ENCODE peak calls at places on chromosome 16, in seven cellular contexts. X, W, Q, C, Y, K and V are unnamed samples.

GRCh38 chr16:872436-873242 is 72.1 kb upstream of the GNG13 start:
- DNase-seq in C (peak), X (no peak), K (no peak), Y (no peak), W (no peak), Q (no peak), V (no peak)

GRCh38 chr16:3101841-3102470 is 2.9 kb upstream of the ZSCAN10 start:
- DNase-seq in C (no peak), K (no peak), W (no peak), X (peak), Y (no peak), Q (no peak), V (no peak)

GRCh38 chr16:47460301-47460754 is 535 bp downstream of the ITFG1 start:
- DNase-seq in Q (no peak), K (peak), W (no peak), C (no peak), Y (no peak), X (peak), V (no peak)

GRCh38 chr16:53911506-53911905 is 207.6 kb downstream of the FTO start:
- DNase-seq in Y (peak), Q (no peak), C (no peak), X (peak), K (no peak), W (no peak), V (no peak)

GRCh38 chr16:71311553-71312158 is 22.5 kb upstream of the CMTR2 start:
- DNase-seq in K (peak), C (no peak), Q (no peak), Y (peak), W (peak), X (peak), V (no peak)

GRCh38 chr16:72963921-72964320 is 84.0 kb downstream of the ZFHX3 start:
- DNase-seq in K (no peak), W (no peak), X (no peak), Y (peak), Q (no peak), C (no peak), V (no peak)

GRCh38 chr16:90020260-90020837 is 1.1 kb upstream of the DBNDD1 start:
- DNase-seq in W (peak), Q (no peak), C (no peak), Y (peak), X (no peak), K (no peak), V (no peak)

GRCh38 chr16:977096-977701 is 4.4 kb upstream of the SOX8 start:
- DNase-seq in Y (no peak), Q (no peak), X (no peak), W (no peak), C (no peak), K (peak), V (no peak)

GRCh38 chr16:84455031-84455430 is 49.4 kb downstream of the MEAK7 start:
- DNase-seq in C (no peak), W (no peak), X (no peak), Q (no peak), K (no peak), Y (no peak), V (no peak)

GRCh38 chr16:54286330-54287017 is at the start of gene IRX3:
- DNase-seq in C (peak), W (peak), K (peak), Q (peak), X (peak), Y (peak), V (peak)

GRCh38 chr16:30697264-30698138 is 1.5 kb upstream of the SRCAP start:
- DNase-seq in W (no peak), Q (no peak), Y (no peak), C (no peak), X (peak), K (no peak), V (no peak)

GRCh38 chr16:68823401-68823800 is 19.9 kb upstream of the TANGO6 start:
- DNase-seq in Q (no peak), C (no peak), X (peak), W (no peak), K (no peak), Y (peak), V (peak)

GRCh38 chr16:49857423-49858181 is 1.7 kb upstream of the ZNF423 start:
- DNase-seq in K (peak), Q (peak), C (no peak), Y (peak), X (peak), W (peak), V (no peak)

GRCh38 chr16:87487361-87487924 is 5.4 kb downstream of the ZCCHC14 start:
- DNase-seq in Q (peak), K (peak), X (peak), Y (no peak), W (peak), C (peak), V (no peak)

GRCh38 chr16:88956546-88957455 is 20.2 kb downstream of the CBFA2T3 start:
- DNase-seq in Q (no peak), W (no peak), K (no peak), X (no peak), C (peak), Y (no peak), V (no peak)

GRCh38 chr16:14284930-14285541 is 213.9 kb downstream of the MRTFB start:
- DNase-seq in W (peak), C (peak), X (peak), Y (peak), K (no peak), Q (peak), V (peak)

GRCh38 chr16:74999683-75000480 is 1.1 kb downstream of the ZNRF1 start:
- DNase-seq in W (peak), C (peak), K (peak), Y (peak), Q (peak), X (peak), V (no peak)

GRCh38 chr16:5056347-5056746 is 9.4 kb downstream of the C16orf89 start:
- DNase-seq in C (no peak), X (peak), Q (peak), Y (no peak), K (no peak), W (peak), V (no peak)

GRCh38 chr16:361872-362701 is 8.3 kb downstream of the MRPL28 start:
- DNase-seq in K (peak), X (peak), W (peak), C (peak), Y (peak), Q (peak), V (peak)

GRCh38 chr16:66382171-66382965 is 15.9 kb downstream of the CDH5 start:
- DNase-seq in X (no peak), C (no peak), Y (peak), W (no peak), K (no peak), Q (no peak), V (peak)

GRCh38 chr16:75535211-75535843 is 581 bp downstream of the CHST5 start:
- DNase-seq in K (no peak), C (no peak), W (no peak), Q (no peak), Y (no peak), X (peak), V (no peak)

GRCh38 chr16:4115209-4115940 is 867 bp downstream of the ADCY9 start:
- DNase-seq in Y (peak), X (peak), Q (peak), W (no peak), C (peak), K (peak), V (no peak)

GRCh38 chr16:72836985-72837384 is 210.9 kb downstream of the ZFHX3 start:
- DNase-seq in Y (no peak), W (peak), X (peak), K (no peak), Q (no peak), C (no peak), V (no peak)

GRCh38 chr16:3949287-3949686 is 68.8 kb upstream of the CREBBP start:
- DNase-seq in X (no peak), W (no peak), C (no peak), Y (no peak), Q (no peak), K (no peak), V (no peak)

GRCh38 chr16:87442581-87442966 is 50.2 kb downstream of the ZCCHC14 start:
- DNase-seq in W (no peak), K (no peak), C (no peak), Q (no peak), X (no peak), Y (no peak), V (no peak)

GRCh38 chr16:15037003-15037402 is 18.9 kb downstream of the NTAN1 start:
- DNase-seq in Q (no peak), C (no peak), K (no peak), W (no peak), X (no peak), Y (no peak), V (no peak)

GRCh38 chr16:12764813-12765212 is 38.9 kb downstream of the CPPED1 start:
- DNase-seq in K (no peak), Y (no peak), X (no peak), W (no peak), Q (no peak), C (no peak), V (no peak)

GRCh38 chr16:67661864-67662652 is 1.3 kb downstream of the PARD6A start:
- DNase-seq in W (no peak), X (no peak), Q (no peak), Y (no peak), C (no peak), K (no peak), V (no peak)

DNA sequence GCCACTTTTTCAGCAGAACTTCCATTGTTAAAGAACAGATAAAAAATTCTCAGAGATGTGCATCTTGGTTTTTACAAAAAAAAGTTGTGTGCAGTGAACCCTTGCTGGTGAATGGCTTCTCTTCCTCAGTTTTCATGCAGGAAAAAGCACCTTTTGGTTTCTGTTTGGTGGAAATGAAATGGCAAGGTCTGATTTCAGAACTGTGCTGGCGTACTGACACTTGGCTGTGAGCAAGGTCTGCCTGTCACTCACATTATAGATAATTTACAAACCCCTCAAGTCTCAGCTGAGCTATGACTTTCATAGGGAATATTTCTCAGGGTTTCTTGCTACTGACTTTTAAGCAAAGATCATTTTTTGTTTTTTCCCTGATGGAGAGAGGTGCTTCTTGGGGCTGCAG is 5.8 kb upstream of the SALL1 start:
- DNase-seq in K (no peak), C (no peak), Y (no peak), Q (no peak), X (no peak), W (no peak), V (no peak)
- H3K4me3 ChIP-seq in K (no peak), C (no peak), Y (no peak), Q (no peak), X (peak), W (no peak), V (no peak)

DNA sequence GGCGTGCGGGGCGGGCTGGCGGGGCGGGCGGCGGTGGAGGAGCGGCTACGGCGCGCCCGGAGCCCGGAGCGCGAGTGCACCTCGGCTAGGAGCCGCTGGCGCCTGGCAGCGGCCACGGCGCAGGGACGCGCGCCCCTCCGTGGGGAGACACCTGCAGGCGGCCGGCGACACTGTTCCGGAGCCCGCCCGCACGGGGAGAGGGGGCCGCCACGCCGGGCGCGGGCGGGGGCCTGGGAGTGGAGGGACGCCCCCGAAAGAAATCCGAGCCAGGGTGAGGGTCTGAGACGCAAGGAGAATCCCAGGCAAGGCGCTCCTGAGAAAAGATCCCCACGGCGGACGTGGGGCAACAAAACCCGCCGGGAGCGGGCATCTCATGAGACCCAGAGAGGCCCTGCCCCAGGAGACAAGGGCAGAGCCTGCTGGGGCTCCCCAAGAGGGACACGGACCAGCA is at the start of gene GSG1L:
- DNase-seq in W (no peak), Y (no peak), K (no peak), Q (no peak), C (no peak), X (no peak), V (no peak)
- TF ChIP-seq CTCF in W (no peak), Y (no peak), K (no peak), Q (no peak), C (no peak), X (no peak), V (no peak)

GRCh38 chr16:1991135-1991551 is 1.4 kb downstream of the SYNGR3 start:
- DNase-seq in K (no peak), W (no peak), X (peak), Q (peak), Y (no peak), C (peak), V (no peak)

GRCh38 chr16:1989826-1990335 is at the start of gene SYNGR3:
- DNase-seq in X (peak), K (no peak), Q (no peak), Y (no peak), C (peak), W (no peak), V (no peak)

GRCh38 chr16:1990336-1991134 is 765 bp downstream of the SYNGR3 start:
- DNase-seq in Q (peak), C (peak), K (no peak), X (peak), Y (no peak), W (peak), V (no peak)

GRCh38 chr16:1987198-1987597 is 2.6 kb upstream of the SYNGR3 start:
- DNase-seq in W (no peak), K (no peak), Y (no peak), C (no peak), Q (no peak), X (no peak), V (no peak)

DNA sequence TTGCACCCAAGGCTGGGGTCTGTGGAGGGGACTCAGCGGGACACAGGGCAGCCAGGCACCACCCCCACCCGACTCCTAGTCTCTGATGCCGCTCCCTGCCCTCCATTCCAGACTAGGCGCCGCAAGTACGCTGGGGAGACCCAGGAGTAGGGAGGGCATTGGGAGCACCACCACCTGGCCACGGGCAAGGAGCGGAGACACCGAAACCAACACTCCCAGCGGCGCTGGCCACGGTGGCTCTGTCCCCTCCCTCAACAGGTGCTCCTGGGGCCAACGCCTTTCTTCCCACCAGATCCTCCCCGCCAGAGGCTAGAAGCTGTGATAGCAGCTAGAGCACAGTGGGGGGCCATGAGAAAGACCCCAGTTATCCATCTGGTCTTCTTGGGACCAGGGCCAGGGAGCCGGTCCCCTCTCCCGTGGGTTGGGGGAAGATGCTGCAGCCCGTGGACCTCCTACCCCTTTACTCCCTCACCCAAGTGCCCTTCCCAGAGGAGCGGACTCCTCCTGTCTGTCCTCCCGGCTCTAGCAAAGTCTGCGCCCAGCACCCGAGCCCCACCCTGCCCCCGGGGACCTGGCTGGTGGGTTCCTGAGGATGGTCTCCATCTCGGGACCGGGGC is 453 bp upstream of the SYNGR3 start:
- DNase-seq in Y (no peak), X (peak), W (no peak), Q (no peak), C (no peak), K (no peak), V (no peak)
- H3K4me3 ChIP-seq in Y (no peak), X (peak), W (peak), Q (no peak), C (no peak), K (no peak), V (no peak)

DNA sequence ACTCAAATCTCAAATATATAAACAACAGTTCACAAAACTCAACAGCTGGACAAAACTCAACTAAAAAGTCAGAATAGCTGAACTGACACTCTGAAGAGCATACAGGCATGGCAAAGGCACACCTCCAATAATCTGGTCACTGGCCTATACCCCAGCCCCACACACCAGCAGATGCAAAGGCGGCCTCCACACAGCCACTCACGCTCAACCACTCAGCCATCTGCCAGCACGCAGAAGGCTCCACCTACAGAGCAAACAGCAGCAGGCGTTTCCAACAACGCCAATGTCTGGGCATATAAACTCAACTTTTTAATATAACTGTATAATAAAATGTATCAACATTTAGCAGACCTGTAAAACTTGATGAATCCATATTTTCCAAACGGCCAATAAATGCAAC is 17.2 kb downstream of the USP7 start:
- DNase-seq in Q (no peak), C (no peak), Y (no peak), W (no peak), X (no peak), K (no peak), V (no peak)
- TF ChIP-seq CTCF in Q (no peak), C (no peak), Y (no peak), W (peak), X (no peak), K (no peak), V (no peak)

DNA sequence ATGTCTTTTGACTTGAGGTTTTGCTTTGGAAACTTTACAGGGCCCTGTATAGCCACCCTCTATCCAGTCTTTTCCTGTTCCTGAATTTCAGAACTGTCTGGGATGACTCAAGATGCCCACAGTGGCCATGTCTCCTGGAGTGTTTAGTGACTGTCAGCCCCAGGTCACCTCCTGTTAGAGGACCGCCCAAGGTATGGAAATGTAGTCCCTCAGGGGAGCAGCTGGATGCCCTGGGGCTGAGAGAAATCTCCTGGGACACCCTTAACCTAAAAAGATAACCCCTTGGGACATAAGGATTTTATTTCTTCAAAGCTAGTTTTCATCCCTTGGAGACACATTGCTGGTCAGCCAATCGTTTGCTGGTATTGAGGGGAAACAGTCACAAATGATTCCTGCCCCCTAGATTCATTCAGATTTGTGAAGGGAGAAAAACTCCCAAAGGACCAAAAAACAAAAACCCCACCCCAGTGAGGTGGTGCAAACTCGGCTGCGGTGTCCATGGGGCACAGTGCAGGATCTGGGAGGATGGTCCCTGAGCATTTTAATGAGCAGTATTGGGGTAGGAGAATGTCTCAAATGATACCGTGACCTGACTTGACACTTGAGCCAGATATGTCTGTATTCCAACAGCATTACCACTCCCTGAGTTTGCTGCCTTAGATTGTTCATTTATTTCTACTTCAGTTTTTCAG is 1.7 kb downstream of the ZNF267 start:
- DNase-seq in C (no peak), K (no peak), W (no peak), Q (no peak), Y (peak), X (no peak), V (no peak)
- H3K4me3 ChIP-seq in C (peak), K (no peak), W (peak), Q (no peak), Y (peak), X (peak), V (peak)

GRCh38 chr16:11181889-11182279 is 74.1 kb downstream of the SOCS1 start:
- DNase-seq in C (peak), K (no peak), Q (no peak), W (no peak), Y (no peak), X (no peak), V (no peak)

GRCh38 chr16:11182381-11182780 is 73.6 kb downstream of the SOCS1 start:
- DNase-seq in X (no peak), W (no peak), Y (no peak), Q (no peak), C (peak), K (no peak), V (no peak)

GRCh38 chr16:11181242-11181888 is 74.6 kb downstream of the SOCS1 start:
- DNase-seq in Q (no peak), K (no peak), W (no peak), C (no peak), Y (no peak), X (no peak), V (no peak)

GRCh38 chr16:11183951-11184350 is 72.1 kb downstream of the SOCS1 start:
- DNase-seq in Y (no peak), X (no peak), Q (no peak), K (no peak), W (no peak), C (no peak), V (no peak)

DNA sequence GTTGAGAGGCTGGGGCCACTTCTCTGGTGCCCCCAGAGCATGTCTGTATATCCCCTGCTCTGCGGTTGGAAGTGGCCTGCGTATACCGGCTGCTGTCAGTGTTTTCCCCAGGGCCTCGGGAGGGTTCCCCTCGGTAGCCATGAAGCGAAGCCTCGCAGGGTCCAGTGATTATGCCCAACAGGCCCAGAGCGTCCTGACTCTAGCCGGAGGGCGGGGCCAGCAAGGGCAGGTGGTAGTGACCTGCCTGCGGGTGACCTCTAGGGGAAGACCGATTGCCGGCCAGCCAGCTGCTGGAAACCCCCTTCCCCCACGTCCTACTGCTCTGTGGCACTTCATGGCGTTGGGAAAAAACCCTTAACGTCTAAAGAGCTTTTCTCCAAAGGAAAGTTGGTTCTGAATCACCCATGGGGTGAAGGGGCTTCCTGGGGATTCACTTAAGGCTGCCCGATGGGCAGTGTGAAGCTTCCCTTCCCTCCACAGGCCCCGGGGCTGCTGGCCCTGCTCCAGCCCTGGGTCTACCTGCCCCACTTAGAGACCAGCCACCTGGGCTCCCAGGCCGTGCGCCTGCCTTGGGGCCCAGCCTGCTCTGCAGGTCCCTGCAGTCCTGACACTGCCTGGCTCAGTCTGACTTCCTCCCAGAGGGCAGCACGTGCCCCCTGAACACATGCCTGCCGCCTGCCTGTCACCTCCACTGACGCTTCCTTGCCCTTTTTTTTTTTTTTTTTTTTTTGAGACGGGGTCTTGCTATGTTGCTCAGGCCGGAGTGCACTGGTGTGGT is 72.8 kb downstream of the SOCS1 start:
- DNase-seq in X (peak), Q (no peak), K (no peak), W (no peak), Y (no peak), C (no peak), V (no peak)
- TF ChIP-seq CTCF in X (no peak), Q (no peak), K (no peak), W (peak), Y (no peak), C (no peak), V (no peak)

GRCh38 chr16:2088192-2088631 is 40.4 kb downstream of the TSC2 start:
- DNase-seq in Y (no peak), K (no peak), Q (no peak), W (no peak), C (no peak), X (no peak), V (no peak)
- H3K4me3 ChIP-seq in Y (no peak), K (no peak), Q (no peak), W (no peak), C (no peak), X (no peak), V (no peak)